ENCODE peak calls at places on chromosome 3, in seven cellular contexts. L, H, B, R, K, N and Q are unnamed samples.
A peak's percentile ranks its signal among the peaks of the same experiment; 100 is the strongest.

GRCh38 chr3:194121881-194122280 is 14.1 kb upstream of the HES1 start:
- DNase-seq in L (no peak), H (peak; percentile 48), B (no peak), R (peak; percentile 62), K (no peak), N (peak; percentile 30), Q (no peak)

GRCh38 chr3:89560546-89560945 is 453.1 kb downstream of the EPHA3 start:
- DNase-seq in L (peak; percentile 44), H (peak; percentile 35), B (no peak), R (peak; percentile 54), K (no peak), N (peak; percentile 5), Q (no peak)

GRCh38 chr3:41265011-41265545 is 65.8 kb downstream of the CTNNB1 start:
- DNase-seq in L (no peak), H (peak; percentile 37), B (no peak), R (peak; percentile 45), K (no peak), N (peak; percentile 64), Q (no peak)

GRCh38 chr3:126487151-126487771 is 11.6 kb upstream of the ZXDC start:
- DNase-seq in L (peak; percentile 73), H (no peak), B (no peak), R (no peak), K (no peak), N (peak; percentile 3), Q (peak; percentile 76)

GRCh38 chr3:143973352-143974021 is 1.9 kb downstream of the DIPK2A start:
- DNase-seq in L (no peak), H (peak; percentile 49), B (no peak), R (peak; percentile 16), K (no peak), N (no peak), Q (no peak)

GRCh38 chr3:155585384-155585783 is 159.5 kb downstream of the PLCH1 start:
- DNase-seq in L (peak; percentile 90), H (no peak), B (peak; percentile 18), R (no peak), K (no peak), N (peak; percentile 44), Q (no peak)

GRCh38 chr3:56137406-56137805 is 330.9 kb downstream of the ERC2 start:
- DNase-seq in L (no peak), H (no peak), B (no peak), R (no peak), K (no peak), N (no peak), Q (no peak)

GRCh38 chr3:152355744-152356665 is 87.3 kb downstream of the MBNL1 start:
- DNase-seq in L (no peak), H (no peak), B (no peak), R (peak; percentile 37), K (no peak), N (peak; percentile 26), Q (no peak)

GRCh38 chr3:177421176-177421782 is 224.0 kb upstream of the TBL1XR1 start:
- DNase-seq in L (no peak), H (no peak), B (no peak), R (no peak), K (no peak), N (no peak), Q (no peak)

GRCh38 chr3:101852983-101853382 is 3.7 kb downstream of the NFKBIZ start:
- DNase-seq in L (no peak), H (no peak), B (no peak), R (no peak), K (no peak), N (no peak), Q (no peak)

GRCh38 chr3:128068156-128068620 is 16.0 kb downstream of the SEC61A1 start:
- DNase-seq in L (peak; percentile 72), H (peak; percentile 66), B (peak; percentile 50), R (peak; percentile 55), K (no peak), N (peak; percentile 59), Q (peak; percentile 53)

GRCh38 chr3:38404286-38404685 is 49.4 kb upstream of the ACVR2B start:
- DNase-seq in L (peak; percentile 23), H (peak; percentile 75), B (no peak), R (peak; percentile 53), K (no peak), N (peak; percentile 86), Q (no peak)

GRCh38 chr3:74420538-74421128 is 193.8 kb downstream of the CNTN3 start:
- DNase-seq in L (no peak), H (no peak), B (no peak), R (no peak), K (no peak), N (no peak), Q (no peak)

GRCh38 chr3:110157221-110157620 is 819.9 kb upstream of the DPPA4 start:
- DNase-seq in L (no peak), H (no peak), B (no peak), R (no peak), K (no peak), N (no peak), Q (no peak)

GRCh38 chr3:52838561-52839267 is 3.9 kb upstream of the MUSTN1 start:
- DNase-seq in L (no peak), H (no peak), B (no peak), R (no peak), K (no peak), N (no peak), Q (no peak)

GRCh38 chr3:21621396-21621695 is 129.7 kb downstream of the ZNF385D start:
- DNase-seq in L (peak; percentile 39), H (peak; percentile 33), B (no peak), R (peak; percentile 22), K (no peak), N (no peak), Q (no peak)

GRCh38 chr3:130759692-130760338 is 13.2 kb upstream of the PIK3R4 start:
- DNase-seq in L (peak; percentile 63), H (peak; percentile 60), B (peak; percentile 32), R (peak; percentile 49), K (no peak), N (peak; percentile 88), Q (peak; percentile 39)

DNA sequence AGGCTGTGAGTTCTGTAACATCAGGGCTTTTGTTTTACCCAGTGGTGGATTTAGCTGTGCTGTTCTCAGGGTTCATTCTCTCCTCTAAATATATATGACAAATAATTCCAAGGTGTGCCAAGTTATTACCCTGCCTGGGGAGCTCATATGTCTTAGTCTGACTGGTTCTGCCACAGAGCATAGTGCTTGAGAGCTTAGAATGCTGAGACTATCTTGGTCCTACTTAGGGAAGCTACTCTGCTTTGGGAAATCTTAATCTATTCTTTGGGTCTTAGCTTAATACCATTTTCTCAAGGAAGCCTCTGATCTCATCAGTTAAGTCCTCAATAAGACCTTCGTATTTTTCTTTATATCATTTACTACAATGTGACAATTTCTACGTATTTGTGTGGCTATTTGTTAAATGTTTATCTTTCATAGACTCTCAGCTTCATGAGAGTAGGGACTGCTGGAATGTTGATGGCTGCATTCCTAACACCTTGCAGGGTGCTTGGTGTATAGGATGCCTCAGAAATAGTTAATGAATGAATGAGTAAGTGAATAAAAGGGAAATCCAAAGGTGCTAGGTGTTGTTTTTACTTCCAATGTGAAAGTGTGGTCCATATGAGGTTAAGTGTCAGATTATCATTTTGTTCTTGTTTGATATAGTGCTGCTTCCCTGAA is 1.8 kb downstream of the OTOL1 start:
- DNase-seq in L (peak; percentile 68), H (no peak), B (no peak), R (no peak), K (no peak), N (no peak), Q (no peak)
- H3K18ac ChIP-seq in L (peak overlapping the region; percentile 39), H (no peak overlapping the region), B (no peak overlapping the region), R (no peak overlapping the region), K (no peak overlapping the region), N (no peak overlapping the region), Q (no peak overlapping the region)

GRCh38 chr3:13874891-13875290 is 5.0 kb downstream of the WNT7A start:
- DNase-seq in L (no peak), H (no peak), B (no peak), R (no peak), K (no peak), N (no peak), Q (no peak)

GRCh38 chr3:13871791-13872190 is 8.1 kb downstream of the WNT7A start:
- DNase-seq in L (no peak), H (no peak), B (no peak), R (no peak), K (no peak), N (no peak), Q (no peak)

GRCh38 chr3:13873818-13874217 is 6.1 kb downstream of the WNT7A start:
- DNase-seq in L (no peak), H (no peak), B (no peak), R (no peak), K (no peak), N (no peak), Q (peak; percentile 51)

GRCh38 chr3:13870902-13871301 is 9.0 kb downstream of the WNT7A start:
- DNase-seq in L (no peak), H (no peak), B (no peak), R (no peak), K (no peak), N (no peak), Q (no peak)

GRCh38 chr3:13872451-13872850 is 7.4 kb downstream of the WNT7A start:
- DNase-seq in L (no peak), H (no peak), B (no peak), R (no peak), K (no peak), N (no peak), Q (no peak)
- H3K18ac ChIP-seq in L (no peak overlapping the region), H (no peak overlapping the region), B (no peak overlapping the region), R (no peak overlapping the region), K (no peak overlapping the region), N (no peak overlapping the region), Q (no peak overlapping the region)

GRCh38 chr3:145246291-145246690 is 914.7 kb downstream of the PLOD2 start:
- DNase-seq in L (no peak), H (no peak), B (no peak), R (no peak), K (no peak), N (no peak), Q (no peak)
- H3K18ac ChIP-seq in L (no peak overlapping the region), H (no peak overlapping the region), B (no peak overlapping the region), R (no peak overlapping the region), K (no peak overlapping the region), N (no peak overlapping the region), Q (no peak overlapping the region)

GRCh38 chr3:195802795-195803194 is 8.9 kb downstream of the MUC4 start:
- DNase-seq in L (no peak), H (no peak), B (no peak), R (no peak), K (no peak), N (no peak), Q (no peak)

GRCh38 chr3:195800240-195800639 is 11.5 kb downstream of the MUC4 start:
- DNase-seq in L (no peak), H (no peak), B (no peak), R (no peak), K (no peak), N (no peak), Q (no peak)

GRCh38 chr3:195801251-195802183 is 10.2 kb downstream of the MUC4 start:
- DNase-seq in L (no peak), H (no peak), B (no peak), R (no peak), K (no peak), N (no peak), Q (no peak)

GRCh38 chr3:195803309-195803908 is 8.3 kb downstream of the MUC4 start:
- DNase-seq in L (no peak), H (no peak), B (no peak), R (no peak), K (no peak), N (peak; percentile 16), Q (no peak)

GRCh38 chr3:195802261-195802701 is 9.4 kb downstream of the MUC4 start:
- DNase-seq in L (no peak), H (no peak), B (no peak), R (no peak), K (no peak), N (no peak), Q (no peak)
- H3K18ac ChIP-seq in L (no peak overlapping the region), H (no peak overlapping the region), B (no peak overlapping the region), R (no peak overlapping the region), K (peak overlapping the region; percentile 82), N (no peak overlapping the region), Q (no peak overlapping the region)

GRCh38 chr3:17982211-17982880 is 239.9 kb upstream of the TBC1D5 start:
- DNase-seq in L (no peak), H (no peak), B (no peak), R (no peak), K (no peak), N (peak; percentile 23), Q (no peak)
- H3K18ac ChIP-seq in L (no peak overlapping the region), H (no peak overlapping the region), B (no peak overlapping the region), R (no peak overlapping the region), K (no peak overlapping the region), N (no peak overlapping the region), Q (no peak overlapping the region)